ENCODE peak calls at places on chromosomes 7 and 10, in four cellular contexts. Y is neuronal stem cell; Z is SK-N-SH; B is CD4-positive, CD25-positive, alpha-beta regulatory T cell. D is an unnamed sample. For H3K4me1, the result is how much of the 10 kb centered on the place peaks cover.

GRCh38 chr7:51727441-51727840 is 410.8 kb upstream of the COBL start:
- DNase-seq in Y (no peak), Z (no peak), B (no peak), D (no peak)

GRCh38 chr10:10032991-10033390 is 984.7 kb upstream of the CELF2 start:
- DNase-seq in Y (no peak), Z (no peak), B (no peak), D (no peak)

GRCh38 chr10:2214035-2214434 is 476.7 kb upstream of the ADARB2 start:
- DNase-seq in Y (no peak), Z (no peak), B (no peak), D (no peak)

GRCh38 chr7:42831051-42831952 is 80.6 kb downstream of the C7orf25 start:
- DNase-seq in Y (peak), Z (no peak), B (no peak), D (peak)

GRCh38 chr7:148356303-148356702 is 234.3 kb upstream of the C7orf33 start:
- DNase-seq in Y (no peak), Z (no peak), B (no peak), D (no peak)

GRCh38 chr7:111138196-111138569 is 47.3 kb downstream of the LRRN3 start:
- DNase-seq in Y (no peak), Z (no peak), B (peak), D (no peak)

GRCh38 chr7:86745019-86745745 is 101.5 kb downstream of the GRM3 start:
- DNase-seq in Y (no peak), Z (peak), B (no peak), D (no peak)

GRCh38 chr7:35477609-35478008 is 217.3 kb downstream of the HERPUD2 start:
- DNase-seq in Y (no peak), Z (no peak), B (no peak), D (peak)

GRCh38 chr7:158590181-158590530 is 2.5 kb upstream of the PTPRN2 start:
- DNase-seq in Y (no peak), Z (no peak), B (no peak), D (no peak)

GRCh38 chr7:29488203-29488970 is 75.2 kb upstream of the PRR15 start:
- DNase-seq in Y (no peak), Z (no peak), B (no peak), D (no peak)

GRCh38 chr7:99573257-99573656 is 14.8 kb downstream of the ZNF655 start:
- DNase-seq in Y (no peak), Z (no peak), B (no peak), D (no peak)

GRCh38 chr7:7176421-7177043 is 5.8 kb upstream of the C1GALT1 start:
- DNase-seq in Y (peak), Z (no peak), B (no peak), D (no peak)

GRCh38 chr7:25926009-25926408 is 226.0 kb upstream of the NFE2L3 start:
- DNase-seq in Y (no peak), Z (no peak), B (no peak), D (no peak)

GRCh38 chr7:84245831-84246230 is 51.2 kb upstream of the SEMA3A start:
- DNase-seq in Y (no peak), Z (no peak), B (no peak), D (peak)

GRCh38 chr7:135710417-135711138 is 17.4 kb downstream of the SLC13A4 start:
- DNase-seq in Y (no peak), Z (peak), B (no peak), D (peak)

GRCh38 chr7:4841007-4841784 is 20.6 kb downstream of the PAPOLB start:
- DNase-seq in Y (no peak), Z (no peak), B (no peak), D (no peak)

GRCh38 chr10:15695852-15696251 is 23.9 kb downstream of the ITGA8 start:
- DNase-seq in Y (no peak), Z (no peak), B (no peak), D (peak)

GRCh38 chr7:112118581-112119566 is 87.3 kb downstream of the DOCK4 start:
- DNase-seq in Y (no peak), Z (no peak), B (no peak), D (no peak)

GRCh38 chr7:149004405-149005370 is 23.6 kb downstream of the PDIA4 start:
- DNase-seq in Y (no peak), Z (no peak), B (no peak), D (no peak)

GRCh38 chr7:92255308-92255707 is 9.5 kb downstream of the ANKIB1 start:
- DNase-seq in Y (no peak), Z (no peak), B (no peak), D (no peak)

GRCh38 chr7:45985902-45986301 is 64.8 kb upstream of the IGFBP3 start:
- DNase-seq in Y (no peak), Z (no peak), B (no peak), D (peak)

GRCh38 chr10:103273026-103273425 is 3.9 kb upstream of the INA start:
- DNase-seq in Y (no peak), Z (no peak), B (no peak), D (peak)

GRCh38 chr7:99618726-99619125 is 2.0 kb downstream of the ZSCAN25 start:
- DNase-seq in Y (no peak), Z (no peak), B (no peak), D (no peak)

GRCh38 chr7:107961399-107961798 is 41.6 kb downstream of the LAMB1 start:
- DNase-seq in Y (no peak), Z (no peak), B (no peak), D (no peak)

GRCh38 chr7:30682131-30683083 is at the start of gene CRHR2:
- DNase-seq in Y (peak), Z (peak), B (peak), D (peak)

GRCh38 chr10:69051303-69051702 is 36.6 kb upstream of the SRGN start:
- DNase-seq in Y (no peak), Z (no peak), B (no peak), D (no peak)

GRCh38 chr7:154794147-154794780 is 208.7 kb downstream of the PAXIP1 start:
- DNase-seq in Y (peak), Z (no peak), B (no peak), D (peak)

GRCh38 chr7:74225400-74225799 is 15.6 kb downstream of the LAT2 start:
- DNase-seq in Y (no peak), Z (no peak), B (no peak), D (no peak)

GRCh38 chr7:27150568-27151340 is 1.6 kb downstream of the HOXA3 start:
- DNase-seq in Y (no peak), Z (peak), B (peak), D (peak)
- H3K4me3 ChIP-seq in Y (peak), Z (peak), B (peak), D (peak)

GRCh38 chr10:77844177-77844576 is 82.4 kb downstream of the DLG5 start:
- DNase-seq in Y (no peak), Z (no peak), B (no peak), D (no peak)
- H3K27ac ChIP-seq in Y (no peak), Z (peak), B (no peak), D (no peak)

GRCh38 chr10:34580643-34581042 is 234.5 kb downstream of the PARD3 start:
- DNase-seq in Y (no peak), Z (no peak), B (no peak), D (no peak)

GRCh38 chr10:34585422-34586115 is 229.5 kb downstream of the PARD3 start:
- DNase-seq in Y (no peak), Z (no peak), B (no peak), D (no peak)

GRCh38 chr10:34587002-34587740 is 227.9 kb downstream of the PARD3 start:
- DNase-seq in Y (no peak), Z (no peak), B (no peak), D (no peak)

GRCh38 chr10:34581871-34582532 is 233.1 kb downstream of the PARD3 start:
- DNase-seq in Y (no peak), Z (no peak), B (no peak), D (no peak)

GRCh38 chr10:34584164-34584563 is 230.9 kb downstream of the PARD3 start:
- DNase-seq in Y (no peak), Z (no peak), B (no peak), D (no peak)
- H3K4me1 ChIP-seq in Y (under half), Z (half or more), B (under half), D (under half)

GRCh38 chr7:151244871-151245346 is 3.6 kb downstream of the SMARCD3 start:
- DNase-seq in Y (no peak), Z (peak), B (no peak), D (peak)

GRCh38 chr7:151245360-151246160 is 2.9 kb downstream of the SMARCD3 start:
- DNase-seq in Y (peak), Z (peak), B (peak), D (peak)

GRCh38 chr7:151247611-151248176 is 800 bp downstream of the SMARCD3 start:
- DNase-seq in Y (no peak), Z (no peak), B (no peak), D (peak)

GRCh38 chr7:151247016-151247580 is 1.4 kb downstream of the SMARCD3 start:
- DNase-seq in Y (no peak), Z (peak), B (no peak), D (peak)

GRCh38 chr7:151246161-151247015 is 2.1 kb downstream of the SMARCD3 start:
- DNase-seq in Y (no peak), Z (peak), B (no peak), D (peak)
- H3K4me3 ChIP-seq in Y (no peak), Z (no peak), B (no peak), D (peak)

DNA sequence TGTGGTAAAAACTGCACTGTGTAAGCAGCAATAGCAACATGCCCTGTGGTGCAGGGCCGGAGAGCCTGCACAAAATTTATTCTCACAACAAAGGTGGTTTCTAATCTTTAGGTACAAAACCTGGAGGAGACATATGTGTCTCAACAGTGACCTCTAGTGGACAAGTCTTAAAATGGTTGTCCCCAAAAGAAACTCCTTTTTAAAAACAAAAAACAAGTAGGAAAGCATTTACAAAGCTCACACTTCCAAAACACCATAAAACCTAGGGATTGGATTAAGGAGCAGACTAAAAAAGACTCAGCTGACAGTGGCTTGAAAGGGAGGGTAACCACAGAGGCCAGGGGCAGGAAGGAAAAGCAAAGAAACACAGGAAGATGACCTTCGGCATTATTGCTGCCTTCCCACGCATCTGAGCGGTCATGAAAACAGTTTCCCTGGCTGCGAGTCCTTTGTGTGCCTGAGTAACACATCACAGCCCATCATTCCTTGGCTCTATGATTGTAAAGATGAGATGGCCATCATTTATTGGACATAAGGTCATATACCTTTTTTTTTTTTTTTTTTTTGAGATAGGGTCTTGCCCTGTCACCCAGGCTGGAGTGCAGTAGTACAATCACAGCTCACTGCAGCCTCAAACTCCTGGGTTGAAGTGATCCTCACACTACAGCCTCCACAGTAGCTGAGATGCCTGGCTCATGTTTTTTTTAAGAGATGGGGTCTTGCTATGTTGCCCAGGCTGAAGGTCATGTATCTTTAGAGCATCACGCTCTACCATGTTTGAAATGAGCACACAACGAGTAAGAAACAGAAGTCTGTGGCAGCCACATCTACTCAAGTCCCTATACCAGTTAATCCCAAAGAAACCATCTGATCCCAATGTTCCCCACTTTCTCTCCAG is 39.5 kb downstream of the RSU1 start:
- DNase-seq in Y (peak), Z (peak), B (peak), D (no peak)
- H3K27ac ChIP-seq in Y (no peak), Z (no peak), B (no peak), D (no peak)

DNA sequence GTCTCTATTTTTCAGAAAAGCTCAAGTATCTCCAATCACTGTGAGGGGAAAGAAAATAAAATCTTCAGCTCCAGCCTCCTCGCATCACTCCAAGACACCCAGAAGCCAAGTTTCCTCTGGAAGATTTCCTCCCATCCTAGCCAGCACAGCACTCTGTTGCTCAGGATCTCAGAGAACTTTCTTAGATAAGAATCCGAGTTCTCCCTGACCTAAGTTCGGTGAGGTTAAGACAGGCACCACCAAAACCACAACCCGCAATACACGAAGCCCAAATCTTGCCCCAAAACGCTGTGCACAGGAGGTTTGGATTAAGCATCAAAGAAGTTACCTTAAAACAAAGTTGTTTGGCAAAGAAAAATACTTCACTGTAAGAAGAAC is 4.2 kb downstream of the FAM53B start:
- DNase-seq in Y (no peak), Z (no peak), B (no peak), D (peak)
- H3K4me1 ChIP-seq in Y (under half), Z (under half), B (half or more), D (under half)

DNA sequence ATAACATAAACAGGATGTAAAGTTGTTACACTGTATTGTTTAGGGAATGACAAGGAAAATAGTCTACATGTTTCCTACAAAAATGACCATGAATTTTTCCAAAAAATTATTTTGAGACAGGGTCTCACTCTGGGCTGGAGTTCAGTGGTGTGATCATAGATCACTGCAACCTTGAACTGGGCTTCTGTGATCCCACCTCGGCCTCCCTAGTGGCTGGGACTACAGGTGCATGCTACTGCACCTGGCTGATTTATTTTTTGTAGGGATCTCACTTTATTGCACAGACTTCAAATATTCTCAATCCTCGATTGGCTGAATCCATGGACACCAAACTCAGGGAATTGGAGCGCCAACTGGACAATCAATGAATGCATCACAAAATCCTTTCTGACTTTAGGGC is 6.6 kb downstream of the CHCHD2 start:
- DNase-seq in Y (no peak), Z (no peak), B (no peak), D (no peak)
- H3K4me3 ChIP-seq in Y (no peak), Z (no peak), B (no peak), D (no peak)

DNA sequence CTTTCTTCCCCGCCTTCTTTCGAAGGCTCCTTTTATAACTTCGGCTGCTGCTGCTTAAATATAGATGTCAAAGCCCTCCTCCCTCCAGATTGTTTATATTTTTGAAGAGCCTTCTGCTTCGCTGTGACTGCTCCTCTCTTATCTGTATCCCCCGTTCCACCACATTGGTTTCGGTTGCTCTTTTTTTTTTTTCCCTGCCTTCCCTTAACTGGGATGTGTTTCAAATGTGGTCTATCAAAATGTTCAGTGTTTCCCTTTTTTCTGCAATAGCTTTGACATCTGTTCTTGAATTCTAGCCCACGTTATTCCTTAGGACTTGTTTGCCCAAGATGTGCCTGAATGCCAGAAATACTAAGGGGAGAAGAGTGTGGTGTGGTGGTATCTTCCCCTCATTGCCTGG is 96.5 kb downstream of the CUX1 start:
- DNase-seq in Y (no peak), Z (no peak), B (no peak), D (no peak)
- H3K27ac ChIP-seq in Y (no peak), Z (no peak), B (no peak), D (no peak)

GRCh38 chr10:59901481-59901880 is 4.9 kb downstream of the CCDC6 start:
- DNase-seq in Y (no peak), Z (no peak), B (no peak), D (no peak)

GRCh38 chr10:59905066-59905734 is 1.2 kb downstream of the CCDC6 start:
- DNase-seq in Y (no peak), Z (peak), B (peak), D (peak)

GRCh38 chr10:59904431-59905065 is 1.8 kb downstream of the CCDC6 start:
- DNase-seq in Y (no peak), Z (no peak), B (no peak), D (peak)

GRCh38 chr10:59905735-59906416 is 480 bp downstream of the CCDC6 start:
- DNase-seq in Y (no peak), Z (peak), B (no peak), D (no peak)

GRCh38 chr10:59903871-59904270 is 2.5 kb downstream of the CCDC6 start:
- DNase-seq in Y (no peak), Z (no peak), B (no peak), D (no peak)
- H3K4me1 ChIP-seq in Y (under half), Z (under half), B (half or more), D (under half)

GRCh38 chr10:63257784-63258183 is 124.7 kb downstream of the NRBF2 start:
- DNase-seq in Y (no peak), Z (no peak), B (no peak), D (no peak)

GRCh38 chr10:63253040-63253439 is 119.9 kb downstream of the NRBF2 start:
- DNase-seq in Y (no peak), Z (no peak), B (no peak), D (no peak)

GRCh38 chr10:63252095-63252762 is 119.1 kb downstream of the NRBF2 start:
- DNase-seq in Y (no peak), Z (no peak), B (no peak), D (no peak)

GRCh38 chr10:63258920-63259678 is 126.0 kb downstream of the NRBF2 start:
- DNase-seq in Y (no peak), Z (no peak), B (no peak), D (no peak)

DNA sequence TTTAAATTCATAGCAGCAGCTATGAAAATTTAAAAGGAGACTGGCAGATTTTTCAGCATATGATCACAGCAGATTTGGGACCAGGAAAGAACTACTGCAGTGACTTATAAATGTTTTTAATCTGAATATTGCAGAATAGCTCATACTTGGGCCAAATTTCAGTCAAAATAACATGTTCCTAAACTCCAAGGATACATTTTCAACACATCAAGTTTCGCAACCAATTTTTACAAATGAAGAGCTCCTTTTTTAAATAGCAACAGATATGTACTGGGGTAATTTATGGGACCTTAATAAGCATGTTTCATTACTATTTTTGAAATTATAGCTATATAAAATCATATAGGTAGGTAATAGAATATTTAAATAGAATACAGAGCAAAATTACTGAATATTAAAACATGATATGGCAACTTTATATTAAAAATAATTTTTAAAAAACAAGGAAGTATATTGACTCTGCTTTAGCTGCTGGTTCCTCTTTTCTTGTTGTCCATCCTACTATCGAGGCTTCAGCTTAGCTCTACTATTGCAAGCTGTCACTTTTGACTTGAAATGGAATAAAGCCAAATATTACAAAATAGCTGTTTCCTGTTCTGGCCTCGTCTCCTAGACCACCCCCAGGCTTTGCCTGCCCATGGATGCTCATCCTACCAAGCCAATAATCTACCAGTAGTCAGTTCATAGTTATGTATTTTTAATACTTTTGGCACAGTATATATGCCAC is 123.1 kb downstream of the NRBF2 start:
- DNase-seq in Y (no peak), Z (peak), B (no peak), D (no peak)
- H3K4me3 ChIP-seq in Y (no peak), Z (no peak), B (peak), D (no peak)